ENCODE peak calls at places on chromosomes 3 and 15, in eight cellular contexts. L, I, D, E, X, N, K and P are unnamed samples.
A peak's percentile ranks its signal among the peaks of the same experiment; 100 is the strongest.

GRCh38 chr3:123584284-123584987 is 417 bp downstream of the HACD2 start:
- DNase-seq in L (peak; percentile 72), I (no peak), D (no peak), E (peak; percentile 39), X (peak; percentile 1), N (no peak), K (no peak), P (no peak)

GRCh38 chr15:49187537-49188245 is 17.6 kb downstream of the GALK2 start:
- DNase-seq in L (no peak), I (no peak), D (peak; percentile 44), E (no peak), X (no peak), N (no peak), K (no peak), P (no peak)

GRCh38 chr3:112736802-112737566 is 96.0 kb upstream of the CCDC80 start:
- DNase-seq in L (no peak), I (no peak), D (no peak), E (no peak), X (no peak), N (no peak), K (no peak), P (no peak)

GRCh38 chr3:123344941-123345594 is 103.8 kb downstream of the ADCY5 start:
- DNase-seq in L (peak; percentile 26), I (no peak), D (no peak), E (no peak), X (no peak), N (no peak), K (no peak), P (no peak)

GRCh38 chr3:39150170-39150802 is 3.1 kb downstream of the CSRNP1 start:
- DNase-seq in L (no peak), I (no peak), D (no peak), E (no peak), X (no peak), N (no peak), K (no peak), P (no peak)

GRCh38 chr15:67548862-67549651 is 6.6 kb downstream of the MAP2K5 start:
- DNase-seq in L (peak; percentile 44), I (no peak), D (no peak), E (no peak), X (no peak), N (no peak), K (no peak), P (no peak)

GRCh38 chr3:73575519-73575918 is 49.2 kb downstream of the PDZRN3 start:
- DNase-seq in L (no peak), I (no peak), D (no peak), E (no peak), X (no peak), N (no peak), K (no peak), P (no peak)

GRCh38 chr3:126315916-126316514 is 41.2 kb downstream of the KLF15 start:
- DNase-seq in L (no peak), I (no peak), D (no peak), E (no peak), X (no peak), N (no peak), K (no peak), P (no peak)

GRCh38 chr3:182083112-182083511 is 371.4 kb downstream of the SOX2 start:
- DNase-seq in L (no peak), I (no peak), D (peak; percentile 19), E (no peak), X (no peak), N (no peak), K (no peak), P (no peak)

GRCh38 chr3:177196473-177197040 is 725 bp downstream of the TBL1XR1 start:
- DNase-seq in L (no peak), I (no peak), D (peak; percentile 50), E (no peak), X (no peak), N (peak; percentile 3), K (no peak), P (no peak)

GRCh38 chr3:5054098-5054497 is 68.0 kb upstream of the ARL8B start:
- DNase-seq in L (no peak), I (no peak), D (no peak), E (no peak), X (no peak), N (no peak), K (no peak), P (no peak)

GRCh38 chr15:57290826-57291225 is 85.5 kb upstream of the CGNL1 start:
- DNase-seq in L (no peak), I (no peak), D (peak; percentile 52), E (no peak), X (no peak), N (no peak), K (no peak), P (no peak)

GRCh38 chr15:77685082-77685815 is 52.5 kb upstream of the LINGO1 start:
- DNase-seq in L (no peak), I (no peak), D (no peak), E (no peak), X (no peak), N (no peak), K (no peak), P (no peak)

GRCh38 chr3:100760377-100760776 is 51.1 kb downstream of the TFG start:
- DNase-seq in L (no peak), I (no peak), D (no peak), E (no peak), X (no peak), N (no peak), K (no peak), P (no peak)

GRCh38 chr3:142863965-142864924 is 24.6 kb downstream of the PCOLCE2 start:
- DNase-seq in L (no peak), I (no peak), D (peak; percentile 34), E (no peak), X (no peak), N (no peak), K (no peak), P (no peak)

GRCh38 chr3:119342176-119342575 is 48.0 kb downstream of the ARHGAP31 start:
- DNase-seq in L (no peak), I (no peak), D (peak; percentile 73), E (no peak), X (no peak), N (no peak), K (no peak), P (no peak)

GRCh38 chr3:101319531-101319930 is 844 bp downstream of the IMPG2 start:
- DNase-seq in L (no peak), I (no peak), D (no peak), E (no peak), X (no peak), N (no peak), K (no peak), P (no peak)

GRCh38 chr3:45984331-45985312 is 11.0 kb downstream of the FYCO1 start:
- DNase-seq in L (peak; percentile 70), I (no peak), D (peak; percentile 84), E (no peak), X (no peak), N (no peak), K (no peak), P (no peak)

GRCh38 chr15:66560856-66561525 is 4.8 kb downstream of the LCTL start:
- DNase-seq in L (no peak), I (no peak), D (no peak), E (no peak), X (no peak), N (no peak), K (no peak), P (no peak)

GRCh38 chr3:197002701-197003454 is 26.7 kb downstream of the MELTF start:
- DNase-seq in L (peak; percentile 85), I (no peak), D (peak; percentile 62), E (peak; percentile 73), X (peak; percentile 66), N (no peak), K (peak; percentile 29), P (no peak)

GRCh38 chr3:33039628-33040027 is 57.3 kb downstream of the GLB1 start:
- DNase-seq in L (no peak), I (no peak), D (no peak), E (no peak), X (no peak), N (no peak), K (no peak), P (no peak)

GRCh38 chr15:63553388-63553791 is 43.8 kb upstream of the FBXL22 start:
- DNase-seq in L (no peak), I (peak; percentile 92), D (peak; percentile 97), E (no peak), X (no peak), N (no peak), K (no peak), P (peak; percentile 94)